ENCODE peak calls at places on chromosomes 11 and 22, in six cellular contexts. W is neural progenitor cell, F is GM23338, I is tibial artery, J is NT2/D1, R is pancreas. X is an unnamed sample. For H3K4me1, the result is how much of the 10 kb centered on the place peaks cover.

GRCh38 chr11:130092661-130093060 is 23.0 kb downstream of the APLP2 start:
- DNase-seq in W (no peak), F (no peak), I (no peak), J (no peak), R (no peak), X (no peak)

GRCh38 chr11:7353100-7353499 is 101.4 kb downstream of the SYT9 start:
- DNase-seq in W (peak), F (peak), I (no peak), J (peak), R (no peak), X (no peak)

GRCh38 chr11:1484061-1484671 is 2.4 kb downstream of the MOB2 start:
- DNase-seq in W (no peak), F (no peak), I (peak), J (no peak), R (no peak), X (no peak)

GRCh38 chr11:134069426-134069921 is 602 bp downstream of the JAM3 start:
- DNase-seq in W (peak), F (peak), I (no peak), J (no peak), R (no peak), X (no peak)

GRCh38 chr22:49764151-49764581 is 63.5 kb downstream of the BRD1 start:
- DNase-seq in W (no peak), F (no peak), I (peak), J (no peak), R (no peak), X (no peak)

GRCh38 chr11:11279956-11280689 is 72.9 kb downstream of the CSNK2A3 start:
- DNase-seq in W (no peak), F (peak), I (no peak), J (peak), R (no peak), X (no peak)

GRCh38 chr11:90113541-90113940 is 20.9 kb upstream of the NAALAD2 start:
- DNase-seq in W (no peak), F (peak), I (no peak), J (no peak), R (no peak), X (no peak)

GRCh38 chr11:118892515-118892914 is 8.8 kb downstream of the CXCR5 start:
- DNase-seq in W (no peak), F (no peak), I (no peak), J (no peak), R (peak), X (no peak)

GRCh38 chr11:103887001-103887680 is 149.3 kb upstream of the DDI1 start:
- DNase-seq in W (no peak), F (no peak), I (no peak), J (no peak), R (no peak), X (no peak)

GRCh38 chr11:74756571-74756970 is 7.9 kb downstream of the RNF169 start:
- DNase-seq in W (no peak), F (no peak), I (no peak), J (no peak), R (no peak), X (no peak)

GRCh38 chr11:47425611-47426010 is 628 bp downstream of the PSMC3 start:
- DNase-seq in W (peak), F (no peak), I (no peak), J (no peak), R (no peak), X (no peak)

GRCh38 chr11:42265072-42265471 is 805.6 kb upstream of the LRRC4C start:
- DNase-seq in W (no peak), F (no peak), I (no peak), J (no peak), R (no peak), X (no peak)

GRCh38 chr11:38089728-38090127 is 1491.7 kb upstream of the RAG2 start:
- DNase-seq in W (peak), F (no peak), I (no peak), J (peak), R (no peak), X (no peak)

GRCh38 chr11:129702410-129703390 is 112.9 kb upstream of the TMEM45B start:
- DNase-seq in W (no peak), F (no peak), I (no peak), J (no peak), R (no peak), X (no peak)

GRCh38 chr11:72069787-72070251 is 10.5 kb downstream of the NUMA1 start:
- DNase-seq in W (peak), F (peak), I (peak), J (no peak), R (peak), X (no peak)

GRCh38 chr11:124285610-124286344 is 28.0 kb downstream of the OR8D1 start:
- DNase-seq in W (no peak), F (no peak), I (no peak), J (no peak), R (no peak), X (no peak)

GRCh38 chr11:269146-269890 is 8.9 kb upstream of the NLRP6 start:
- DNase-seq in W (no peak), F (peak), I (peak), J (no peak), R (no peak), X (no peak)

DNA sequence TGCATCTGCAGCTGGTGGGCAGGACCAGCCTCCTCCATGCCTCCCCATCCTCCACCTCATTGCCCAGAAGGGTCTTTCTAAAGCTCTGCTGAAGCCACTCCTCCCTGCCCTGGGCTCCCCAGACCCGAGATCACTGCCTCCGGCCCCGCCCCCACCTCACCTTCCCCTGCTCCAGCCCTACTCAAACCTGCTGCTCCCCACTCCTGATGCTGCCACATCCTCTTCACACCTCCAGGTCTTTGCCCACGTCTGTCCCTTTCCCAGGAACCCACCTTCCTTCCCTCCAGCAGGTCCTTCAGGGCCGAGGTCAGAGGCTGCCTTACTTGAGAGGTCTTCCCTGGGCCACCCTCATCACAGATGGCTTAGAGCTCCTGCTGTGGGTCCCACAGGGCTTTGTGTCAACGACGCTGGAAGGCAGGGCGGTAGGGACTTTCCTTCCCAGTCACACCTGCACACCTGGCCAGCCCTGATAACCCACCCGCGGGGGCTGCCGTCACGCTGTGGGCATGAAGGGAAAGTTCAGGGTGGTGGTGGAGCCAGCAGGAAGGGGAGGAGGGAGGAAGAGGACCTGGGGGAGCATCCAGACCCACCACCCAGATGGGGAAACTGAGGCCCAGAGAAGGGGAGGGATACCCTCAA is 11.9 kb downstream of the WNT7B start:
- DNase-seq in W (no peak), F (no peak), I (no peak), J (no peak), R (no peak), X (no peak)
- H3K4me1 ChIP-seq in W (under half), F (under half), I (under half), J (under half), R (under half), X (half or more)

GRCh38 chr22:40058265-40058664 is 63.5 kb downstream of the FAM83F start:
- DNase-seq in W (peak), F (peak), I (no peak), J (no peak), R (no peak), X (no peak)

GRCh38 chr22:40054486-40054885 is 59.7 kb downstream of the FAM83F start:
- DNase-seq in W (no peak), F (no peak), I (no peak), J (no peak), R (no peak), X (no peak)

GRCh38 chr22:40057652-40058051 is 62.9 kb downstream of the FAM83F start:
- DNase-seq in W (no peak), F (no peak), I (no peak), J (no peak), R (no peak), X (no peak)

GRCh38 chr22:40055143-40055926 is 60.6 kb downstream of the FAM83F start:
- DNase-seq in W (no peak), F (no peak), I (no peak), J (no peak), R (no peak), X (no peak)

DNA sequence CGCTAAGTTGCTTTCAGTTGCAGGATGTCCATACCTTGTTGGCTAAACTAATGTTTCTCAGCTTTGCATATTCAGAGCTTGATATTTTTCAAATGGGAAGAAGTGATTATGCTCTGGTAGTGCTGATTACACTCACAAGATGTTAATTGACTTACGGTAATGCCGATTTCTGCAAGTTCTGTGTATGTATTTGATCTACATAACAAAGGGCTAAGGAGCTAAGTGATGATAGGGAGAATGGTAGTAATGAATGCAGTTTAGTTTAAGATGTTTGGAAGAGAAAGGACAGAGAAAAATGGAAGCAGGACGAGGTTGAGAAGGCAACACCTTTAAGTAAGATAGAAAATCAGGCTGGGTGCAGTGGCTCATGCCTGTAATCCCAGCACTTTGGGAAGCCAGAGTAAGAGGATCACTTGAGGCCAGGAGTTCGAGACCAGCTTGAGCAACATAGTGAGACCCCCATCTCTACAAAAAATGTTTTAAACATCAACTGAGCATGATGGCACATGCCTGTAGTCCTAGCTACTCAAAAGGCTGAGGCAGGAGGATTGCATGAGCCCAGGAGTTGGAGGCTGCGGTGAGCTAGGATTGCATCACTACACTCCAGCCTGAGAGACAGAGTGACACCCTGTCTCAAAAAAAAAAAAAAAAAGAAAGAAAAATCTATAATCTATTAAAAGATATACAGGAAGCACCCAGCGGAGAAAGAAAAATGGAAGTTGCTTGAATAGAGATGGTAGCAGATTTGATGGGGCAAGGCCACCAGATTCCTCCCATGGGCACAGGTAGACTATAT is 61.6 kb downstream of the FAM83F start:
- DNase-seq in W (no peak), F (no peak), I (no peak), J (no peak), R (no peak), X (no peak)
- H3K4me1 ChIP-seq in W (under half), F (half or more), I (under half), J (under half), R (under half), X (under half)

GRCh38 chr22:30204015-30204741 is 42.4 kb downstream of the LIF start:
- DNase-seq in W (no peak), F (no peak), I (no peak), J (no peak), R (no peak), X (no peak)

GRCh38 chr22:30205281-30206115 is 41.1 kb downstream of the LIF start:
- DNase-seq in W (no peak), F (no peak), I (peak), J (no peak), R (no peak), X (no peak)

GRCh38 chr22:30204742-30205111 is 41.8 kb downstream of the LIF start:
- DNase-seq in W (no peak), F (no peak), I (peak), J (no peak), R (no peak), X (no peak)

GRCh38 chr22:30202531-30203006 is 44.0 kb downstream of the LIF start:
- DNase-seq in W (peak), F (no peak), I (no peak), J (no peak), R (peak), X (no peak)

GRCh38 chr22:30201970-30202369 is 44.6 kb downstream of the LIF start:
- DNase-seq in W (no peak), F (no peak), I (no peak), J (no peak), R (no peak), X (no peak)
- H3K4me1 ChIP-seq in W (under half), F (under half), I (under half), J (under half), R (under half), X (under half)

DNA sequence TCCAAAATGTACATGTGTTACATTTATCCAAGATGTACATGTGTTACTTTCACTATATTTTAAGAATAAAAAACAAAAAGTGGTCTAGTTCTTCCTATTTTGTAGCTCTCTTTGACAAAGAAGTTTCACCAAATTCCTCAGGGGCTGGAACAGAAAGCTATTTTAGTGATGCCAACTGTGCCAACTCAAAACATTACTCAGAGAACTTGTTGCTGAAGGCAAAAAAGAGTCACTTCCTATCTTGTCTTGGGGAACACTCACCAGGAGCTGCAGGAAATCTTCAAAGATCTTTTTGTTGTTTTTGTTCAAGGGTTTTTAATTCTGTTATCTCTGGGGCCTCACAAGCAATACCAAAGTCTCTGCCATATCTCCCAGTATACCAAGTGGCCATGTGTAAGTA is 13.6 kb upstream of the EED start:
- DNase-seq in W (no peak), F (no peak), I (no peak), J (no peak), R (no peak), X (no peak)
- H3K4me1 ChIP-seq in W (under half), F (under half), I (under half), J (under half), R (under half), X (under half)

GRCh38 chr11:44862546-44863101 is 88.1 kb downstream of the TP53I11 start:
- DNase-seq in W (no peak), F (no peak), I (no peak), J (no peak), R (no peak), X (no peak)
- H3K4me1 ChIP-seq in W (half or more), F (under half), I (under half), J (half or more), R (under half), X (half or more)

DNA sequence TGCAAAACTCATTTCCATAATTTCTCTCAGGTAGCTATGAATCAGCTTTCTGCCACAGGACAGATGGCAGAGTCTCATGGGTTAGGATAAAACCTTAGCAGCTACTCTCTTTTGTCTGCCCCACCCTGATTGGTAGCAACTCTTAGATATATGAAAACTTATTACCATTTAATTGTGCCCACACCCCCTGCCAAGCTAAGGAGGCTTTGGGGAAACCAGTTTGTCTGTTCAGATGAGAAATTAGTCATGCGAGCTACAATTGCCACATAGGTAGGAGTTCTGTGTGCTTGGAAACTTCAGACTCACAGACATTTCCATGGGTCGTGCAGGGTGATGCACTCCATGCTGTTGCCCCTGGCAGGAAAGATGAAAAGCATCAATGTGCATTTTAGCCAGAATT is 39.9 kb downstream of the CD44 start:
- DNase-seq in W (no peak), F (no peak), I (no peak), J (no peak), R (no peak), X (no peak)
- H3K4me1 ChIP-seq in W (under half), F (under half), I (under half), J (under half), R (under half), X (under half)

X was measured in neuronal stem cell.